ENCODE peak calls at places on chromosomes 1 and 21, in six cellular contexts. One of them, this sample, is unnamed.

GRCh38 chr1:105100102-105100501 is 1350.4 kb downstream of the AMY1C start:
- DNase-seq in lower leg skin: no peak
- DNase-seq in B cell: no peak
- DNase-seq in left ventricle myocardium inferior: no peak
- DNase-seq in astrocyte of the spinal cord: no peak
- DNase-seq in kidney epithelial cell: no peak
- DNase-seq in this sample: no peak

GRCh38 chr1:156420209-156421061 is 51.4 kb downstream of the RHBG start:
- DNase-seq in lower leg skin: no peak
- DNase-seq in B cell: peak
- DNase-seq in left ventricle myocardium inferior: no peak
- DNase-seq in astrocyte of the spinal cord: no peak
- DNase-seq in kidney epithelial cell: no peak
- DNase-seq in this sample: peak

GRCh38 chr1:21781971-21782867 is 730 bp downstream of the USP48 start:
- DNase-seq in lower leg skin: peak
- DNase-seq in B cell: peak
- DNase-seq in left ventricle myocardium inferior: no peak
- DNase-seq in astrocyte of the spinal cord: peak
- DNase-seq in kidney epithelial cell: no peak
- DNase-seq in this sample: peak

GRCh38 chr1:242556276-242556675 is 31.8 kb upstream of the PLD5 start:
- DNase-seq in lower leg skin: no peak
- DNase-seq in B cell: no peak
- DNase-seq in left ventricle myocardium inferior: no peak
- DNase-seq in astrocyte of the spinal cord: no peak
- DNase-seq in kidney epithelial cell: no peak
- DNase-seq in this sample: no peak

GRCh38 chr1:233461847-233462246 is 134.3 kb downstream of the MAP3K21 start:
- DNase-seq in lower leg skin: no peak
- DNase-seq in B cell: no peak
- DNase-seq in left ventricle myocardium inferior: no peak
- DNase-seq in astrocyte of the spinal cord: no peak
- DNase-seq in kidney epithelial cell: no peak
- DNase-seq in this sample: no peak

GRCh38 chr1:154463512-154463990 is 38.5 kb upstream of the TDRD10 start:
- DNase-seq in lower leg skin: peak
- DNase-seq in B cell: no peak
- DNase-seq in left ventricle myocardium inferior: no peak
- DNase-seq in astrocyte of the spinal cord: peak
- DNase-seq in kidney epithelial cell: no peak
- DNase-seq in this sample: peak

GRCh38 chr21:26659181-26659580 is 86.1 kb upstream of the CYYR1 start:
- DNase-seq in lower leg skin: no peak
- DNase-seq in B cell: no peak
- DNase-seq in left ventricle myocardium inferior: no peak
- DNase-seq in astrocyte of the spinal cord: no peak
- DNase-seq in kidney epithelial cell: no peak
- DNase-seq in this sample: no peak

GRCh38 chr1:231918239-231919015 is 291.8 kb downstream of the DISC1 start:
- DNase-seq in lower leg skin: no peak
- DNase-seq in B cell: peak
- DNase-seq in left ventricle myocardium inferior: no peak
- DNase-seq in astrocyte of the spinal cord: peak
- DNase-seq in kidney epithelial cell: peak
- DNase-seq in this sample: no peak

GRCh38 chr1:5570931-5571330 is 421.3 kb downstream of the NPHP4 start:
- DNase-seq in lower leg skin: no peak
- DNase-seq in B cell: no peak
- DNase-seq in left ventricle myocardium inferior: no peak
- DNase-seq in astrocyte of the spinal cord: no peak
- DNase-seq in kidney epithelial cell: no peak
- DNase-seq in this sample: no peak

GRCh38 chr1:235527196-235527814 is 23.1 kb upstream of the B3GALNT2 start:
- DNase-seq in lower leg skin: no peak
- DNase-seq in B cell: no peak
- DNase-seq in left ventricle myocardium inferior: no peak
- DNase-seq in astrocyte of the spinal cord: no peak
- DNase-seq in kidney epithelial cell: no peak
- DNase-seq in this sample: no peak

GRCh38 chr1:113769599-113769970 is 10.3 kb upstream of the PHTF1 start:
- DNase-seq in lower leg skin: no peak
- DNase-seq in B cell: no peak
- DNase-seq in left ventricle myocardium inferior: no peak
- DNase-seq in astrocyte of the spinal cord: no peak
- DNase-seq in kidney epithelial cell: no peak
- DNase-seq in this sample: no peak

GRCh38 chr1:200666309-200666708 is 3.4 kb downstream of the DDX59 start:
- DNase-seq in lower leg skin: no peak
- DNase-seq in B cell: no peak
- DNase-seq in left ventricle myocardium inferior: no peak
- DNase-seq in astrocyte of the spinal cord: no peak
- DNase-seq in kidney epithelial cell: no peak
- DNase-seq in this sample: no peak

GRCh38 chr1:67937651-67938050 is 104.4 kb upstream of the GNG12 start:
- DNase-seq in lower leg skin: no peak
- DNase-seq in B cell: no peak
- DNase-seq in left ventricle myocardium inferior: no peak
- DNase-seq in astrocyte of the spinal cord: no peak
- DNase-seq in kidney epithelial cell: no peak
- DNase-seq in this sample: no peak

GRCh38 chr1:195717651-195718050 is 890.6 kb downstream of the KCNT2 start:
- DNase-seq in lower leg skin: no peak
- DNase-seq in B cell: no peak
- DNase-seq in left ventricle myocardium inferior: no peak
- DNase-seq in astrocyte of the spinal cord: peak
- DNase-seq in kidney epithelial cell: no peak
- DNase-seq in this sample: no peak

GRCh38 chr1:46285730-46286477 is 17.5 kb downstream of the LRRC41 start:
- DNase-seq in lower leg skin: no peak
- DNase-seq in B cell: no peak
- DNase-seq in left ventricle myocardium inferior: no peak
- DNase-seq in astrocyte of the spinal cord: no peak
- DNase-seq in kidney epithelial cell: no peak
- DNase-seq in this sample: no peak

GRCh38 chr1:66546045-66546810 is 12.3 kb downstream of the SGIP1 start:
- DNase-seq in lower leg skin: no peak
- DNase-seq in B cell: no peak
- DNase-seq in left ventricle myocardium inferior: no peak
- DNase-seq in astrocyte of the spinal cord: no peak
- DNase-seq in kidney epithelial cell: no peak
- DNase-seq in this sample: no peak

GRCh38 chr1:69321311-69321710 is 246.4 kb upstream of the LRRC7 start:
- DNase-seq in lower leg skin: no peak
- DNase-seq in B cell: no peak
- DNase-seq in left ventricle myocardium inferior: no peak
- DNase-seq in astrocyte of the spinal cord: no peak
- DNase-seq in kidney epithelial cell: no peak
- DNase-seq in this sample: no peak

GRCh38 chr1:41365772-41366427 is 4.7 kb downstream of the FOXO6 start:
- DNase-seq in lower leg skin: no peak
- DNase-seq in B cell: peak
- DNase-seq in left ventricle myocardium inferior: no peak
- DNase-seq in astrocyte of the spinal cord: no peak
- DNase-seq in kidney epithelial cell: no peak
- DNase-seq in this sample: peak

DNA sequence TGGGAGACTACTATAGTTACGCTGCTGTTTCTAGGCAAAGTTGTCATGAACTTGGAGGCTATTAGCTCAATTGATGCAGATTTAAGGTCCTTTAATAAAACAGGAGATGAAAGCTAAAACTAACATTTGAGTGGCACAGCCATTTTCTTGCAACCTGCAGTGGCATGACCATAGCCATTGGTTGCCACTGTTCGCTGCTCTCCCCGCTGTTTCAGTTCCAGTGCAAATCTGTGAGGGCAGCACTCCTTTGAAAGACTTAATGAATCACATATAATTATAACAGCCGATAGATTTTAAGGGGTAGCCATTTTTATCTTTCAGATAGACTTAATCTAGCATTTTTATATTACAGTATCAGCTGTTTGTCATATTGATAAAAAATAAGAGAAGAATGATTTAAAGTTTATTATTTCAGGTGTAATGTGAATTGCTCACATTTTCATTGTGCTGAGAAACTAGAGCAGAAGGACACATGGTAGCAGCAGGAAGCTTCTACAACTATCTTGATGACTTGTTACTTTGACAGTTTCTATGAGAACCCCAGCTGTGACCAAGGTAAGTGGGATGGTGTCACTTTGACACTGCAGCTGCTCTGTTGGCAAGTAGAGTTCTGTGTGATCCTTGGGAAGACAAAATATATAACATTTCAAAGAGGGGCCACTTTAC is 203.7 kb downstream of the PLA2G4A start:
- DNase-seq in lower leg skin: no peak
- DNase-seq in B cell: no peak
- DNase-seq in left ventricle myocardium inferior: no peak
- DNase-seq in astrocyte of the spinal cord: no peak
- DNase-seq in kidney epithelial cell: no peak
- DNase-seq in this sample: no peak
- TF ChIP-seq CTCF in lower leg skin: no peak
- TF ChIP-seq CTCF in B cell: no peak
- TF ChIP-seq CTCF in left ventricle myocardium inferior: no peak
- TF ChIP-seq CTCF in astrocyte of the spinal cord: no peak
- TF ChIP-seq CTCF in kidney epithelial cell: no peak
- TF ChIP-seq CTCF in this sample: no peak

DNA sequence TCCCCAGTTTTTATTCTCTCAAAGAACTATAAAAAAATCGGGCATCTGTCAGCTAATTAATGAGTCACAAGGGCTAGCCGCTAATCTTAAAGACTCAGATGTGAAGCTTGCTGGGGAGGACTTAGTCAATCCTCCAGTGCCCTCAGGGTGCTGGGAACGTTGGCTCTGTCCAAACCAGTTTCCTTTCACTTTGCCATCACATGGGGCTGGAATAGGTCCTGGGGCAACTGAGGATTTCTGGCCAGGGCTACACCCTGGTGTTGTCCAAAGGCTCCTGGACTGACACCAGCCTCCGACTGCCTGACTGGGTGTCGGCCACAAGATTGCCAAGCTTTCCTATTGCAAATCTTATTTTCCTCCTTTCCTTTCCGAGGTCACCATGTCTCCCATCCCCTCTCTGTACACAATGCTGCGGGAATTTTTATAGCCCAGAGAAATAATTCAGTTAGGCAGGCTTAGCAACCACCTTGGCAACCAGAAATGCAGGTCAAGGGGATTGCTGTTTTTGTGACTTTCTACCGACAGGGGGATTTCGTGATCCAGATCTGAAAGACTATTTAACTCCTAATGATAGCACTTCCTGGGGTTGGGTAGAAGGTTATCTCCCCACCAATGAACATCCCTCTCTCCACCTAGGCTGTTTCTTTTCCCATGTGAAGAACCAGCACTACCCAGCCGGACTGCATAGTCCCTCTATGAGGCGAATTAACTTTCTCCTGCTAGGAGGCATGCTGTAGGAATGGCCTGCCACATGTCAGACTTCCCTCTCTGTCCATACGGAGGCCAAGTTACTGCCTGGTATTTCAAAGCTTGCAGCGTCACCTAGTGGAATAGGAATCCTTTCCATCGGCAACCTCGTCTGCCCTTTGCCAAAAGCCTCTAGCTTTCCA is 29.9 kb upstream of the CTBS start:
- DNase-seq in lower leg skin: peak
- DNase-seq in B cell: no peak
- DNase-seq in left ventricle myocardium inferior: peak
- DNase-seq in astrocyte of the spinal cord: peak
- DNase-seq in kidney epithelial cell: no peak
- DNase-seq in this sample: no peak
- TF ChIP-seq CTCF in lower leg skin: no peak
- TF ChIP-seq CTCF in B cell: no peak
- TF ChIP-seq CTCF in left ventricle myocardium inferior: peak
- TF ChIP-seq CTCF in astrocyte of the spinal cord: peak
- TF ChIP-seq CTCF in kidney epithelial cell: no peak
- TF ChIP-seq CTCF in this sample: no peak

GRCh38 chr1:70866522-70867256 is 180.9 kb downstream of the PTGER3 start:
- DNase-seq in lower leg skin: no peak
- DNase-seq in B cell: no peak
- DNase-seq in left ventricle myocardium inferior: no peak
- DNase-seq in astrocyte of the spinal cord: no peak
- DNase-seq in kidney epithelial cell: no peak
- DNase-seq in this sample: no peak
- TF ChIP-seq CTCF in lower leg skin: no peak
- TF ChIP-seq CTCF in B cell: no peak
- TF ChIP-seq CTCF in left ventricle myocardium inferior: no peak
- TF ChIP-seq CTCF in astrocyte of the spinal cord: no peak
- TF ChIP-seq CTCF in kidney epithelial cell: no peak
- TF ChIP-seq CTCF in this sample: no peak

GRCh38 chr1:15705184-15705566 is 21.1 kb downstream of the PLEKHM2 start:
- DNase-seq in lower leg skin: no peak
- DNase-seq in B cell: no peak
- DNase-seq in left ventricle myocardium inferior: no peak
- DNase-seq in astrocyte of the spinal cord: no peak
- DNase-seq in kidney epithelial cell: no peak
- DNase-seq in this sample: no peak

GRCh38 chr1:15704526-15705183 is 20.5 kb downstream of the PLEKHM2 start:
- DNase-seq in lower leg skin: no peak
- DNase-seq in B cell: no peak
- DNase-seq in left ventricle myocardium inferior: no peak
- DNase-seq in astrocyte of the spinal cord: no peak
- DNase-seq in kidney epithelial cell: no peak
- DNase-seq in this sample: no peak

GRCh38 chr1:15703562-15703961 is 19.4 kb downstream of the PLEKHM2 start:
- DNase-seq in lower leg skin: peak
- DNase-seq in B cell: no peak
- DNase-seq in left ventricle myocardium inferior: peak
- DNase-seq in astrocyte of the spinal cord: peak
- DNase-seq in kidney epithelial cell: peak
- DNase-seq in this sample: no peak

GRCh38 chr1:15701784-15702183 is 17.7 kb downstream of the PLEKHM2 start:
- DNase-seq in lower leg skin: no peak
- DNase-seq in B cell: no peak
- DNase-seq in left ventricle myocardium inferior: no peak
- DNase-seq in astrocyte of the spinal cord: no peak
- DNase-seq in kidney epithelial cell: no peak
- DNase-seq in this sample: no peak

DNA sequence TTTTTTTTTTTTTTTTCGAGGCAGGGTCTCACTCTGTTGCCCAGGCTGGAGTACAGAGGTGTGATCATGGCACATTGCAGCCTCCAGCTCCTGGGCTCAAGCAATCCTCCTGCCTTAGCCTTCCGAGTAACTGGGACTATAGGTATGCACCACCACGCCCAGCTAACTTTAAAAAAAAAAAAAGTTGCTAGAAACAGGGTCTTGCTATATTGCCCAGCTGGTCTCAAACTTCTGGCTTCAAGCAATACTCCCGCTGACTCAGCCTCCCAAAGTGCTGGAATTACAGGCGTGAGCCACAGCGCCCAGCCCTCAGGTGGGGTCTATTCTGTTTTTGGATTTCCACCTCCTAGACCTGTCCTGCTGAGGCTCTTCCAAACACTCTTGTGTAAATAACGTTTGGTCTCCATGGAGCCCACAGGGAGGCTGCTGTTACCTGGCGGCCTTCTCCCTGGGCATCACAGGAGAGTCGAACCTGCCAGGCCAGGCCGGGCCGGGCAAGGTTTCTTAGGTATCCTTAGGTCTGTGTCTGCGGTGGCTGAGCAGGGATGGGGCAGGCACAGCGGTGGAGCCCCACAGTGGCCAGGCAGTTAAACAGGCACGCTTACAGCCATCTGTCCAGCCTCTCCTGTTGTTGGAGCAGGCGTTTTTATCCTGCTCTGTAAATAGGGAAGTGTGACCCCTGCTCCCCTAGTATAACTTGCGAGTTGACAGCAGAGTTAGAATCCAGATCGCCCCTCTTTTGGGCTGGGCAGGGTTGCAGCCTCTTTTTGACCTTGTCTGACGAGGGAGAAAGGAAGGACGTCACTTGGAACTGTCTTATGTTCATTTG is 18.8 kb downstream of the PLEKHM2 start:
- DNase-seq in lower leg skin: no peak
- DNase-seq in B cell: no peak
- DNase-seq in left ventricle myocardium inferior: no peak
- DNase-seq in astrocyte of the spinal cord: no peak
- DNase-seq in kidney epithelial cell: no peak
- DNase-seq in this sample: no peak
- TF ChIP-seq CTCF in lower leg skin: no peak
- TF ChIP-seq CTCF in B cell: no peak
- TF ChIP-seq CTCF in left ventricle myocardium inferior: peak
- TF ChIP-seq CTCF in astrocyte of the spinal cord: peak
- TF ChIP-seq CTCF in kidney epithelial cell: peak
- TF ChIP-seq CTCF in this sample: no peak

This sample was measured in GM20000.